ENCODE peak calls at places on chromosome 6, in ten cellular contexts. F is effector CD4-positive, alpha-beta T cell; L is Caki2; C is nephron progenitor cell; R is SK-MEL-5; Y is ELF-1; T is prostate gland; A is PC-3; W is fibroblast of pulmonary artery; P is stromal cell of bone marrow. X is an unnamed sample.

GRCh38 chr6:169571123-169571962 is 130.5 kb downstream of the WDR27 start:
- DNase-seq in F (no peak), L (peak; percentile 90), C (no peak), R (no peak), Y (no peak), T (no peak), A (peak; percentile 66), W (peak; percentile 51), P (no peak), X (no peak)

GRCh38 chr6:15879372-15880261 is 216.8 kb upstream of the DTNBP1 start:
- DNase-seq in F (peak; percentile 6), L (no peak), C (no peak), R (no peak), Y (no peak), T (no peak), A (peak; percentile 56), W (peak; percentile 79), P (no peak), X (peak; percentile 26)

GRCh38 chr6:116514103-116514502 is 2.7 kb downstream of the CALHM5 start:
- DNase-seq in F (no peak), L (no peak), C (no peak), R (no peak), Y (no peak), T (no peak), A (no peak), W (no peak), P (no peak), X (no peak)

GRCh38 chr6:34284563-34285545 is 36.0 kb upstream of the SMIM29 start:
- DNase-seq in F (no peak), L (no peak), C (no peak), R (peak; percentile 76), Y (no peak), T (no peak), A (no peak), W (peak; percentile 79), P (peak; percentile 61), X (no peak)

GRCh38 chr6:47478233-47479155 is 905 bp downstream of the CD2AP start:
- DNase-seq in F (no peak), L (no peak), C (no peak), R (peak; percentile 25), Y (peak; percentile 65), T (peak; percentile 19), A (peak; percentile 34), W (peak; percentile 32), P (no peak), X (no peak)

GRCh38 chr6:11277275-11278206 is 45.1 kb upstream of the NEDD9 start:
- DNase-seq in F (no peak), L (peak; percentile 87), C (no peak), R (peak; percentile 94), Y (peak; percentile 84), T (peak; percentile 46), A (peak; percentile 69), W (peak; percentile 73), P (no peak), X (no peak)

GRCh38 chr6:93679836-93680235 is 260.5 kb upstream of the EPHA7 start:
- DNase-seq in F (no peak), L (no peak), C (no peak), R (no peak), Y (no peak), T (no peak), A (no peak), W (peak; percentile 29), P (no peak), X (no peak)

GRCh38 chr6:109458774-109459531 is 3.4 kb upstream of the MICAL1 start:
- DNase-seq in F (no peak), L (no peak), C (no peak), R (peak; percentile 53), Y (no peak), T (no peak), A (no peak), W (no peak), P (no peak), X (peak; percentile 72)

GRCh38 chr6:97440590-97441176 is 157.7 kb upstream of the MMS22L start:
- DNase-seq in F (no peak), L (peak; percentile 17), C (peak; percentile 41), R (peak; percentile 77), Y (peak; percentile 62), T (no peak), A (peak; percentile 33), W (peak; percentile 44), P (peak; percentile 18), X (no peak)

GRCh38 chr6:157849288-157850017 is 26.4 kb downstream of the SNX9 start:
- DNase-seq in F (no peak), L (no peak), C (no peak), R (no peak), Y (no peak), T (no peak), A (no peak), W (no peak), P (no peak), X (peak; percentile 17)

GRCh38 chr6:156853733-156854132 is 76.6 kb downstream of the ARID1B start:
- DNase-seq in F (no peak), L (no peak), C (no peak), R (no peak), Y (no peak), T (no peak), A (no peak), W (no peak), P (no peak), X (no peak)

GRCh38 chr6:30819287-30819917 is 64.9 kb upstream of the DDR1 start:
- DNase-seq in F (no peak), L (no peak), C (no peak), R (no peak), Y (no peak), T (no peak), A (peak; percentile 51), W (no peak), P (no peak), X (no peak)

GRCh38 chr6:56491606-56492328 is 150.9 kb downstream of the DST start:
- DNase-seq in F (no peak), L (peak; percentile 67), C (no peak), R (no peak), Y (no peak), T (no peak), A (peak; percentile 18), W (peak; percentile 69), P (peak; percentile 36), X (no peak)

GRCh38 chr6:52176550-52176949 is 9.6 kb upstream of the IL17A start:
- DNase-seq in F (no peak), L (no peak), C (no peak), R (no peak), Y (no peak), T (no peak), A (no peak), W (no peak), P (no peak), X (peak; percentile 41)

GRCh38 chr6:75331134-75331533 is 46.5 kb upstream of the TMEM30A start:
- DNase-seq in F (no peak), L (no peak), C (no peak), R (no peak), Y (no peak), T (no peak), A (peak; percentile 65), W (peak; percentile 20), P (peak; percentile 25), X (no peak)

GRCh38 chr6:89267918-89268317 is 47.2 kb downstream of the GABRR2 start:
- DNase-seq in F (no peak), L (no peak), C (no peak), R (no peak), Y (no peak), T (no peak), A (no peak), W (no peak), P (no peak), X (no peak)

GRCh38 chr6:151112130-151112529 is 127.6 kb upstream of the AKAP12 start:
- DNase-seq in F (no peak), L (no peak), C (no peak), R (no peak), Y (no peak), T (no peak), A (no peak), W (no peak), P (no peak), X (no peak)

GRCh38 chr6:91718198-91718597 is 1131.3 kb upstream of the MAP3K7 start:
- DNase-seq in F (no peak), L (no peak), C (no peak), R (no peak), Y (no peak), T (no peak), A (no peak), W (no peak), P (no peak), X (no peak)

GRCh38 chr6:90086517-90086916 is 192.2 kb downstream of the GJA10 start:
- DNase-seq in F (no peak), L (peak; percentile 14), C (no peak), R (peak; percentile 41), Y (peak; percentile 15), T (no peak), A (peak; percentile 90), W (no peak), P (no peak), X (no peak)

X was measured in activated CD8-positive, alpha-beta T cell treated with anti-CD3 and anti-CD28 coated beads, Interleukin-2, amount 10 ng/mL, durations not matched to agents 7 days and 5 days.